ENCODE peak calls at places on chromosomes 3 and 15, in seven cellular contexts. F, L, C, P, J, W and D are unnamed samples.

GRCh38 chr3:195105389-195105788 is 165.6 kb downstream of the XXYLT1 start:
- DNase-seq in F (no peak), L (peak; percentile 51), C (no peak), P (no peak), J (no peak), W (no peak), D (no peak)

GRCh38 chr3:55337641-55338174 is 149.4 kb downstream of the WNT5A start:
- DNase-seq in F (no peak), L (no peak), C (no peak), P (no peak), J (no peak), W (no peak), D (no peak)

GRCh38 chr3:156371683-156372082 is 183.2 kb downstream of the SSR3 start:
- DNase-seq in F (no peak), L (no peak), C (no peak), P (no peak), J (no peak), W (no peak), D (no peak)

GRCh38 chr15:73318463-73319351 is 50.1 kb downstream of the HCN4 start:
- DNase-seq in F (no peak), L (peak; percentile 59), C (no peak), P (no peak), J (peak; percentile 43), W (no peak), D (no peak)

GRCh38 chr3:177357352-177358084 is 160.2 kb upstream of the TBL1XR1 start:
- DNase-seq in F (peak; percentile 89), L (no peak), C (no peak), P (no peak), J (no peak), W (peak; percentile 40), D (peak; percentile 63)

GRCh38 chr3:55489804-55490132 is 2.7 kb upstream of the WNT5A start:
- DNase-seq in F (no peak), L (peak; percentile 61), C (no peak), P (no peak), J (peak; percentile 23), W (no peak), D (no peak)

GRCh38 chr3:60177726-60178125 is 1073.5 kb downstream of the FHIT start:
- DNase-seq in F (no peak), L (no peak), C (no peak), P (no peak), J (no peak), W (no peak), D (no peak)

GRCh38 chr3:165640970-165641369 is 196.3 kb downstream of the BCHE start:
- DNase-seq in F (no peak), L (no peak), C (no peak), P (no peak), J (no peak), W (no peak), D (no peak)

GRCh38 chr15:39419651-39420050 is 161.2 kb upstream of the THBS1 start:
- DNase-seq in F (no peak), L (no peak), C (no peak), P (no peak), J (no peak), W (no peak), D (no peak)

GRCh38 chr15:70530906-70531305 is 232.5 kb downstream of the UACA start:
- DNase-seq in F (no peak), L (no peak), C (peak; percentile 53), P (no peak), J (no peak), W (no peak), D (no peak)

GRCh38 chr3:44669760-44670159 is 21.2 kb downstream of the ZNF35 start:
- DNase-seq in F (no peak), L (no peak), C (no peak), P (no peak), J (no peak), W (no peak), D (no peak)

GRCh38 chr3:101163554-101163953 is 156.8 kb downstream of the IMPG2 start:
- DNase-seq in F (no peak), L (no peak), C (no peak), P (no peak), J (no peak), W (no peak), D (no peak)

GRCh38 chr3:128383316-128384235 is 83.1 kb downstream of the DNAJB8 start:
- DNase-seq in F (peak; percentile 85), L (peak; percentile 84), C (no peak), P (peak; percentile 92), J (no peak), W (peak; percentile 59), D (peak; percentile 85)

GRCh38 chr3:155742339-155742980 is 2.4 kb downstream of the PLCH1 start:
- DNase-seq in F (no peak), L (no peak), C (no peak), P (no peak), J (no peak), W (no peak), D (no peak)

GRCh38 chr3:31908391-31909097 is 72.5 kb downstream of the OSBPL10 start:
- DNase-seq in F (no peak), L (no peak), C (no peak), P (no peak), J (no peak), W (no peak), D (no peak)

GRCh38 chr3:34005886-34006285 is 207.5 kb downstream of the PDCD6IP start:
- DNase-seq in F (no peak), L (no peak), C (no peak), P (no peak), J (no peak), W (no peak), D (no peak)

GRCh38 chr3:168493412-168494205 is 397.9 kb upstream of the GOLIM4 start:
- DNase-seq in F (no peak), L (no peak), C (no peak), P (no peak), J (no peak), W (no peak), D (no peak)

GRCh38 chr3:35721628-35722027 is 82.3 kb downstream of the ARPP21 start:
- DNase-seq in F (no peak), L (no peak), C (no peak), P (no peak), J (no peak), W (no peak), D (no peak)

GRCh38 chr3:43194069-43194468 is 88.2 kb upstream of the POMGNT2 start:
- DNase-seq in F (no peak), L (no peak), C (no peak), P (no peak), J (no peak), W (no peak), D (no peak)

GRCh38 chr15:41535529-41535928 is 8.5 kb downstream of the RPAP1 start:
- DNase-seq in F (no peak), L (no peak), C (no peak), P (no peak), J (no peak), W (no peak), D (no peak)

DNA sequence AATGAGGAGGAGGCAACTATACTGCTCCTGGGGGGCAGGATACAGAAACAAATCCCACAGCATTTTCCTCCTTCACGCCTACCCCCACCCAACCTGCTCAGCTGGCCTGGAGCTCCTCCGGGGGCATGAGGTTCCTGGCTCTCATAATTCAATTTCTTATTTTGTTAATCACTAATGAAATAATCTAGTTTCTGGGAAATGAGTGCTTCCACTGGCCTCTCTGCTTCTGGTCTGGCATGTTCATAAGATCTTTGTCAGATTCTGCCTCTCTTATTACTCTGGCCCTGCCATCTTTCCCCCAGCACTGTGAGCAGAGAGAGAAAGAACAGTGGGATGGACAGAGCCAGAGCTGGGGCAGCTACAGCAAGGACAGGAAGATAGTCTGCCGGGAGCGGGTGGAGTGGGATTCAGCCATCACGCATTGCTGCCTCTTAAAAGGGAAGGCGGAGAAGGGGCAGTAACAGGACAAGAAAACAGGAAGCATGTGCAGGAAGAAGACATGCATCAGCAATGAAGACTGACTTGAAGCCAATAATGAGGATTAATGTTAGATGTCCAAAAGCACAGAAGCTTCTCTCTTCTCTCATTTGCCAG is 13.6 kb downstream of the RPAP1 start:
- DNase-seq in F (no peak), L (no peak), C (no peak), P (no peak), J (no peak), W (no peak), D (no peak)
- H3K4me1 ChIP-seq in F (no peaks in the 10 kb centered on the region), L (no peaks in the 10 kb centered on the region), C (no peaks in the 10 kb centered on the region), P (no peaks in the 10 kb centered on the region), J (no peaks in the 10 kb centered on the region), W (no peaks in the 10 kb centered on the region), D (no peaks in the 10 kb centered on the region)

DNA sequence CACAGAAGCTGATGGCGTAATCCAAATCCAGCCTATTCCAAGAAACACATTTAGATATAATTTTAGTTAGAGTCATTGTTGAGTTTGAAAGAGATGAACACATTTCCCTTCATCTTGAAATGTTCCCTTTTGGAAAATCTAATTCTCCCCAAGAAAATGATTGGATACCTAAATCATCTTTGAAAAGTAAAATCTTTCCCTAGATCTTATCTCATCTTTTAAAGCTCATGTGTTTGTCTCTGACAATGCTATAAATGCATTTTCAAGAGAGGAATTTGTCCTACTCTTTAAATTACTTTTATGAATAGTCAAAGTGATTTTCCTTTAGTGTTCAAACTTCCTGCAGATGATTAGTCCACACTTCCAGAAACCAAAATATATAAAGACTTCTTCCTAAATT is 82.6 kb upstream of the CNTN6 start:
- DNase-seq in F (no peak), L (no peak), C (no peak), P (no peak), J (no peak), W (no peak), D (no peak)
- H3K9me3 ChIP-seq in F (no peaks in the 10 kb centered on the region), L (no peaks in the 10 kb centered on the region), C (no peaks in the 10 kb centered on the region), P (no peaks in the 10 kb centered on the region), J (no peaks in the 10 kb centered on the region), W (no peaks in the 10 kb centered on the region), D (no peaks in the 10 kb centered on the region)

GRCh38 chr3:147391726-147392082 is 14.6 kb downstream of the ZIC4 start:
- DNase-seq in F (no peak), L (no peak), C (no peak), P (no peak), J (no peak), W (no peak), D (no peak)
- H3K4me1 ChIP-seq in F (no peaks in the 10 kb centered on the region), L (no peaks in the 10 kb centered on the region), C (peaks cover 45% of the 10 kb centered on the region), P (peaks cover 41% of the 10 kb centered on the region), J (peaks cover 31% of the 10 kb centered on the region), W (no peaks in the 10 kb centered on the region), D (no peaks in the 10 kb centered on the region)

GRCh38 chr3:37968784-37969600 is 21.6 kb upstream of the VILL start:
- DNase-seq in F (no peak), L (peak; percentile 76), C (no peak), P (no peak), J (no peak), W (no peak), D (no peak)

GRCh38 chr3:37970802-37971201 is 19.8 kb upstream of the VILL start:
- DNase-seq in F (no peak), L (no peak), C (no peak), P (no peak), J (no peak), W (no peak), D (no peak)

GRCh38 chr3:37969601-37970100 is 20.9 kb upstream of the VILL start:
- DNase-seq in F (no peak), L (peak; percentile 80), C (no peak), P (no peak), J (no peak), W (no peak), D (no peak)

GRCh38 chr3:37973250-37974054 is 17.1 kb upstream of the VILL start:
- DNase-seq in F (no peak), L (no peak), C (no peak), P (no peak), J (no peak), W (no peak), D (no peak)

GRCh38 chr3:37971467-37971866 is 19.1 kb upstream of the VILL start:
- DNase-seq in F (no peak), L (no peak), C (no peak), P (no peak), J (no peak), W (no peak), D (no peak)
- H3K9me3 ChIP-seq in F (no peaks in the 10 kb centered on the region), L (no peaks in the 10 kb centered on the region), C (no peaks in the 10 kb centered on the region), P (no peaks in the 10 kb centered on the region), J (peaks cover 2% of the 10 kb centered on the region), W (no peaks in the 10 kb centered on the region), D (no peaks in the 10 kb centered on the region)